ENCODE peak calls at places on chromosomes 11 and 22, in ten cellular contexts. I is nephron progenitor cell, O is sigmoid colon, S is lower lobe of right lung, B is prostate gland, T is AG09309, M is choroid plexus epithelial cell, V is stomach, G is fibroblast of the aortic adventitia, Z is HFF-Myc. A is an unnamed sample.

GRCh38 chr11:60838132-60838531 is 3.8 kb upstream of the CCDC86 start:
- DNase-seq in I (no peak), Z (no peak), B (no peak), V (no peak), T (no peak), O (no peak), S (no peak), G (peak), M (peak), A (no peak)

GRCh38 chr11:9765320-9766101 is 101.6 kb downstream of the SWAP70 start:
- DNase-seq in T (peak), G (peak), Z (peak), M (peak), O (peak), I (peak), B (no peak), V (no peak), S (no peak), A (no peak)

GRCh38 chr11:34181856-34182405 is 76.5 kb downstream of the NAT10 start:
- DNase-seq in I (no peak), O (no peak), B (no peak), V (no peak), M (no peak), S (peak), Z (no peak), T (no peak), G (no peak), A (no peak)

GRCh38 chr11:10592331-10592730 is 23.9 kb upstream of the LYVE1 start:
- DNase-seq in G (peak), I (no peak), B (no peak), T (peak), O (no peak), M (peak), V (no peak), Z (peak), S (no peak), A (no peak)

GRCh38 chr11:26247340-26247739 is 84.6 kb upstream of the ANO3 start:
- DNase-seq in B (no peak), V (no peak), T (peak), I (no peak), G (peak), S (no peak), Z (no peak), O (no peak), M (no peak), A (no peak)

GRCh38 chr22:43113516-43114251 is 3.1 kb downstream of the BIK start:
- DNase-seq in Z (no peak), V (peak), I (no peak), O (no peak), B (peak), S (peak), G (no peak), M (no peak), T (no peak), A (no peak)

GRCh38 chr11:18192988-18193387 is 20.4 kb downstream of the MRGPRX4 start:
- DNase-seq in S (no peak), G (no peak), T (no peak), O (no peak), V (no peak), M (no peak), Z (no peak), I (no peak), B (no peak), A (no peak)

GRCh38 chr11:69172674-69173073 is 16.9 kb downstream of the SMIM38 start:
- DNase-seq in V (no peak), T (no peak), G (no peak), B (no peak), S (no peak), O (no peak), M (peak), Z (no peak), I (no peak), A (no peak)

GRCh38 chr11:400241-400729 is 6.3 kb downstream of the PKP3 start:
- DNase-seq in B (no peak), O (no peak), M (no peak), I (no peak), G (no peak), T (no peak), S (peak), V (no peak), Z (no peak), A (no peak)

GRCh38 chr11:16402654-16403447 is 46.5 kb upstream of the SOX6 start:
- DNase-seq in Z (no peak), M (no peak), V (no peak), T (no peak), O (no peak), B (no peak), S (no peak), G (no peak), I (no peak), A (no peak)

GRCh38 chr11:12472401-12473065 is 95.2 kb downstream of the PARVA start:
- DNase-seq in S (no peak), T (no peak), V (no peak), G (no peak), B (no peak), M (no peak), Z (no peak), I (no peak), O (no peak), A (no peak)

GRCh38 chr11:134046681-134047449 is 22.0 kb upstream of the JAM3 start:
- DNase-seq in V (no peak), G (no peak), B (no peak), S (no peak), T (no peak), M (no peak), O (no peak), I (no peak), Z (no peak), A (peak)

GRCh38 chr22:49979587-49980264 is 19.2 kb downstream of the PIM3 start:
- DNase-seq in Z (no peak), M (peak), I (peak), S (peak), V (peak), B (no peak), O (no peak), G (peak), T (no peak), A (peak)

GRCh38 chr11:34165786-34166557 is 60.5 kb downstream of the NAT10 start:
- DNase-seq in B (peak), V (no peak), S (no peak), T (no peak), I (no peak), G (no peak), M (no peak), Z (no peak), O (no peak), A (no peak)

GRCh38 chr22:40024201-40025061 is 29.7 kb downstream of the FAM83F start:
- DNase-seq in Z (peak), T (no peak), M (peak), G (peak), B (peak), S (peak), O (peak), I (peak), V (peak), A (no peak)

GRCh38 chr11:19777342-19778102 is 64.9 kb downstream of the NAV2 start:
- DNase-seq in B (no peak), G (peak), Z (no peak), T (no peak), O (no peak), M (peak), S (no peak), V (no peak), I (peak), A (no peak)

GRCh38 chr11:72975778-72976520 is 161.7 kb downstream of the ATG16L2 start:
- DNase-seq in V (no peak), T (peak), I (no peak), O (no peak), G (peak), S (no peak), B (no peak), M (peak), Z (no peak), A (peak)

GRCh38 chr11:69444381-69445130 is 36.9 kb upstream of the LINC01488 start:
- DNase-seq in G (peak), M (peak), I (peak), S (peak), Z (peak), T (peak), O (peak), B (peak), V (no peak), A (peak)

GRCh38 chr11:134439181-134439580 is 27.1 kb upstream of the B3GAT1 start:
- DNase-seq in I (no peak), S (no peak), B (no peak), G (no peak), T (no peak), Z (no peak), M (no peak), O (peak), V (no peak), A (no peak)

GRCh38 chr11:117202386-117203068 is 3.4 kb downstream of the TAGLN start:
- DNase-seq in I (no peak), T (no peak), O (no peak), V (no peak), S (no peak), Z (no peak), B (no peak), G (peak), M (no peak), A (no peak)

GRCh38 chr11:117201516-117201866 is 2.3 kb downstream of the TAGLN start:
- DNase-seq in S (no peak), G (no peak), T (no peak), I (no peak), Z (no peak), O (no peak), B (no peak), V (no peak), M (no peak), A (no peak)

GRCh38 chr11:117199916-117200812 is 994 bp downstream of the TAGLN start:
- DNase-seq in O (no peak), S (peak), I (no peak), M (no peak), Z (no peak), G (no peak), B (no peak), V (no peak), T (no peak), A (no peak)

GRCh38 chr11:117201906-117202305 is 2.7 kb downstream of the TAGLN start:
- DNase-seq in M (no peak), Z (no peak), B (no peak), I (no peak), V (no peak), G (peak), T (no peak), O (no peak), S (no peak), A (no peak)

GRCh38 chr11:117200813-117201515 is 1.8 kb downstream of the TAGLN start:
- DNase-seq in Z (no peak), S (no peak), T (no peak), O (no peak), V (no peak), I (no peak), G (no peak), M (no peak), B (no peak), A (no peak)
- TF ChIP-seq CTCF in Z (no peak), S (no peak), T (peak), O (peak), V (no peak), I (no peak), G (peak), M (no peak), B (no peak), A (no peak)

DNA sequence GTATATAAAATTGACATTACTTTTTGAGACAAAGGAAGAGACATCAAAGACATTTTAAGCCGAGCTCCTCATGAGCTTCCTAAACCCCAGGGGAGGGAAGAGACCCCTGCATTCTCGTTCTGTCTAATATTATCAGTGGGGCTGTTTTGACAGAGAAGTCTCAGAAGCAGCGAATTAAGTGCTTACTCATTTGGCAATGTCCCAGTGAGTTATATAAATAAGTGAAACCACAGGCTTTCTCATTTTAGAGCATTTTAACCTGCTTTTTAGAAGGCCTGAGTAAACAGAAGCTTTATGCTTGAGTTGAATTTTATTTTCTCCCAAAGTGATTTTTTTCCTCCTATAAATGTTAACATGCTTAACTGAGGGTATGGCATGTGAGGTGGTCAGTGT is 23.2 kb upstream of the C1QTNF4 start:
- DNase-seq in O (no peak), S (no peak), T (peak), V (no peak), B (no peak), G (peak), M (peak), I (no peak), Z (no peak), A (no peak)
- TF ChIP-seq CTCF in O (no peak), S (no peak), T (no peak), V (no peak), B (no peak), G (no peak), M (no peak), I (no peak), Z (no peak), A (peak)

GRCh38 chr11:124938970-124939369 is 3.1 kb upstream of the HEPACAM start:
- DNase-seq in S (no peak), T (no peak), O (no peak), I (no peak), M (no peak), G (no peak), B (no peak), Z (no peak), V (no peak), A (no peak)

GRCh38 chr11:124938206-124938765 is 2.4 kb upstream of the HEPACAM start:
- DNase-seq in B (no peak), T (no peak), S (no peak), G (no peak), M (peak), Z (no peak), I (no peak), O (no peak), V (no peak), A (no peak)

GRCh38 chr11:124937336-124937935 is 1.6 kb upstream of the HEPACAM start:
- DNase-seq in B (no peak), G (no peak), O (no peak), S (no peak), Z (no peak), I (no peak), V (no peak), M (no peak), T (no peak), A (no peak)

GRCh38 chr11:124935548-124936514 is at the start of gene HEPACAM:
- DNase-seq in B (no peak), T (no peak), G (no peak), Z (no peak), V (no peak), M (no peak), O (no peak), S (no peak), I (no peak), A (no peak)

GRCh38 chr11:124934862-124935547 is 842 bp downstream of the HEPACAM start:
- DNase-seq in T (peak), O (no peak), M (peak), B (no peak), G (peak), S (no peak), I (no peak), Z (peak), V (no peak), A (no peak)
- TF ChIP-seq CTCF in T (peak), O (no peak), M (peak), B (no peak), G (no peak), S (no peak), I (no peak), Z (peak), V (no peak), A (no peak)

GRCh38 chr11:76778874-76779273 is 4.3 kb upstream of the TSKU start:
- DNase-seq in I (no peak), O (no peak), S (no peak), T (no peak), M (no peak), Z (no peak), B (no peak), G (no peak), V (no peak), A (no peak)
- TF ChIP-seq CTCF in I (no peak), O (no peak), S (no peak), T (no peak), M (no peak), Z (no peak), B (no peak), G (no peak), V (no peak), A (no peak)

GRCh38 chr11:64450168-64450560 is 91.2 kb downstream of the RPS6KA4 start:
- DNase-seq in S (no peak), T (no peak), V (no peak), I (no peak), Z (no peak), O (peak), M (no peak), G (no peak), B (no peak), A (no peak)

GRCh38 chr11:64447717-64448598 is 89.0 kb downstream of the RPS6KA4 start:
- DNase-seq in Z (no peak), S (peak), G (peak), V (peak), B (peak), M (peak), I (peak), T (no peak), O (peak), A (peak)

GRCh38 chr11:64449381-64450167 is 90.6 kb downstream of the RPS6KA4 start:
- DNase-seq in T (no peak), O (peak), B (peak), Z (peak), M (peak), S (peak), I (peak), G (peak), V (peak), A (peak)

GRCh38 chr11:64451856-64452255 is 92.9 kb downstream of the RPS6KA4 start:
- DNase-seq in B (no peak), O (peak), M (no peak), V (no peak), S (no peak), T (no peak), Z (no peak), G (no peak), I (no peak), A (no peak)

GRCh38 chr11:64448599-64449380 is 89.8 kb downstream of the RPS6KA4 start:
- DNase-seq in G (peak), I (peak), Z (no peak), B (peak), O (peak), T (peak), V (peak), M (peak), S (peak), A (peak)
- TF ChIP-seq CTCF in G (peak), I (peak), Z (peak), B (peak), O (peak), T (peak), V (no peak), M (peak), S (peak), A (peak)